ENCODE peak calls at places on chromosomes 12 and 14, in seven cellular contexts. One of them, this sample, is unnamed.

GRCh38 chr12:83664650-83665049 is 977.9 kb downstream of the TMTC2 start:
- DNase-seq in stomach: no peak
- DNase-seq in sigmoid colon: no peak
- DNase-seq in fibroblast of the aortic adventitia: no peak
- DNase-seq in CD8-positive, alpha-beta memory T cell: no peak
- DNase-seq in A549: no peak
- DNase-seq in colonic mucosa: no peak
- DNase-seq in this sample: no peak

GRCh38 chr12:113449299-113449698 is 22.4 kb downstream of the LHX5 start:
- DNase-seq in stomach: no peak
- DNase-seq in sigmoid colon: no peak
- DNase-seq in fibroblast of the aortic adventitia: no peak
- DNase-seq in CD8-positive, alpha-beta memory T cell: no peak
- DNase-seq in A549: no peak
- DNase-seq in colonic mucosa: no peak
- DNase-seq in this sample: no peak

GRCh38 chr14:52339262-52339661 is 25.1 kb downstream of the PTGER2 start:
- DNase-seq in stomach: no peak
- DNase-seq in sigmoid colon: no peak
- DNase-seq in fibroblast of the aortic adventitia: no peak
- DNase-seq in CD8-positive, alpha-beta memory T cell: no peak
- DNase-seq in A549: no peak
- DNase-seq in colonic mucosa: no peak
- DNase-seq in this sample: no peak

GRCh38 chr12:68138480-68138879 is 21.1 kb downstream of the IFNG start:
- DNase-seq in stomach: no peak
- DNase-seq in sigmoid colon: no peak
- DNase-seq in fibroblast of the aortic adventitia: no peak
- DNase-seq in CD8-positive, alpha-beta memory T cell: no peak
- DNase-seq in A549: no peak
- DNase-seq in colonic mucosa: no peak
- DNase-seq in this sample: no peak

GRCh38 chr12:113413488-113413939 is 8.7 kb upstream of the SDSL start:
- DNase-seq in stomach: no peak
- DNase-seq in sigmoid colon: no peak
- DNase-seq in fibroblast of the aortic adventitia: peak
- DNase-seq in CD8-positive, alpha-beta memory T cell: no peak
- DNase-seq in A549: peak
- DNase-seq in colonic mucosa: no peak
- DNase-seq in this sample: no peak

GRCh38 chr14:24296341-24297157 is 3.0 kb downstream of the DHRS1 start:
- DNase-seq in stomach: peak
- DNase-seq in sigmoid colon: peak
- DNase-seq in fibroblast of the aortic adventitia: peak
- DNase-seq in CD8-positive, alpha-beta memory T cell: peak
- DNase-seq in A549: peak
- DNase-seq in colonic mucosa: peak
- DNase-seq in this sample: peak

GRCh38 chr12:65663097-65663496 is 161.2 kb upstream of the HMGA2 start:
- DNase-seq in stomach: no peak
- DNase-seq in sigmoid colon: no peak
- DNase-seq in fibroblast of the aortic adventitia: no peak
- DNase-seq in CD8-positive, alpha-beta memory T cell: no peak
- DNase-seq in A549: no peak
- DNase-seq in colonic mucosa: no peak
- DNase-seq in this sample: no peak

GRCh38 chr12:110247340-110248095 is 33.5 kb upstream of the ATP2A2 start:
- DNase-seq in stomach: peak
- DNase-seq in sigmoid colon: no peak
- DNase-seq in fibroblast of the aortic adventitia: no peak
- DNase-seq in CD8-positive, alpha-beta memory T cell: no peak
- DNase-seq in A549: peak
- DNase-seq in colonic mucosa: peak
- DNase-seq in this sample: peak

GRCh38 chr12:68530299-68530698 is 80.4 kb upstream of the RAP1B start:
- DNase-seq in stomach: no peak
- DNase-seq in sigmoid colon: no peak
- DNase-seq in fibroblast of the aortic adventitia: no peak
- DNase-seq in CD8-positive, alpha-beta memory T cell: no peak
- DNase-seq in A549: no peak
- DNase-seq in colonic mucosa: no peak
- DNase-seq in this sample: no peak

GRCh38 chr12:106582661-106583577 is at the start of gene RFX4:
- DNase-seq in stomach: no peak
- DNase-seq in sigmoid colon: no peak
- DNase-seq in fibroblast of the aortic adventitia: no peak
- DNase-seq in CD8-positive, alpha-beta memory T cell: no peak
- DNase-seq in A549: no peak
- DNase-seq in colonic mucosa: no peak
- DNase-seq in this sample: no peak

GRCh38 chr14:104547310-104547997 is 32.1 kb upstream of the C14orf180 start:
- DNase-seq in stomach: no peak
- DNase-seq in sigmoid colon: no peak
- DNase-seq in fibroblast of the aortic adventitia: no peak
- DNase-seq in CD8-positive, alpha-beta memory T cell: no peak
- DNase-seq in A549: no peak
- DNase-seq in colonic mucosa: no peak
- DNase-seq in this sample: no peak

GRCh38 chr12:88516811-88517210 is 63.5 kb downstream of the KITLG start:
- DNase-seq in stomach: no peak
- DNase-seq in sigmoid colon: no peak
- DNase-seq in fibroblast of the aortic adventitia: no peak
- DNase-seq in CD8-positive, alpha-beta memory T cell: no peak
- DNase-seq in A549: no peak
- DNase-seq in colonic mucosa: no peak
- DNase-seq in this sample: no peak

GRCh38 chr12:85280984-85281946 is 1.2 kb downstream of the ALX1 start:
- DNase-seq in stomach: no peak
- DNase-seq in sigmoid colon: no peak
- DNase-seq in fibroblast of the aortic adventitia: peak
- DNase-seq in CD8-positive, alpha-beta memory T cell: no peak
- DNase-seq in A549: no peak
- DNase-seq in colonic mucosa: no peak
- DNase-seq in this sample: no peak

GRCh38 chr12:3869448-3869847 is 3.8 kb downstream of the PARP11 start:
- DNase-seq in stomach: no peak
- DNase-seq in sigmoid colon: no peak
- DNase-seq in fibroblast of the aortic adventitia: no peak
- DNase-seq in CD8-positive, alpha-beta memory T cell: no peak
- DNase-seq in A549: no peak
- DNase-seq in colonic mucosa: no peak
- DNase-seq in this sample: no peak

GRCh38 chr12:3872800-3873636 is at the start of gene PARP11:
- DNase-seq in stomach: peak
- DNase-seq in sigmoid colon: peak
- DNase-seq in fibroblast of the aortic adventitia: peak
- DNase-seq in CD8-positive, alpha-beta memory T cell: peak
- DNase-seq in A549: peak
- DNase-seq in colonic mucosa: peak
- DNase-seq in this sample: peak

DNA sequence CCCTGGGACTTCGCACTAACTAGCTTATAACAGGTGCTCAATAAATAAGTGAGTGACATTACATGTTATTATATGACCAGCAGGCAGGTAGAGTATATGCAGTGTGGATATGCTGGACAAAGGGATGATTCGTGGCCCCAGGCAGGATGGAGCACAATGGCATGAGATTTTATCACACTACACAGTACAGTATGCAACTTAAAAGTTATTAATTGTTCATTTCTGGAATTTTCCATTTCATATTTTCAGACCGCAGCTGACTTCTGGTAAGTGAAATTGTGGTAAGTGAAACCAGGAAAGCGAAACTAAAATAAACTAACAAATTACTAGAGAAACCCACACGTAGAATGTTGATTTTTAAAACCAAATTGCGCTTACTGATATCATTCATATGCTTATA is 3.3 kb downstream of the PARP11 start:
- DNase-seq in stomach: no peak
- DNase-seq in sigmoid colon: no peak
- DNase-seq in fibroblast of the aortic adventitia: no peak
- DNase-seq in CD8-positive, alpha-beta memory T cell: peak
- DNase-seq in A549: no peak
- DNase-seq in colonic mucosa: no peak
- DNase-seq in this sample: no peak
- H3K4me3 ChIP-seq in stomach: no peak
- H3K4me3 ChIP-seq in sigmoid colon: peak
- H3K4me3 ChIP-seq in fibroblast of the aortic adventitia: no peak
- H3K4me3 ChIP-seq in CD8-positive, alpha-beta memory T cell: peak
- H3K4me3 ChIP-seq in A549: no peak
- H3K4me3 ChIP-seq in colonic mucosa: no peak
- H3K4me3 ChIP-seq in this sample: no peak

DNA sequence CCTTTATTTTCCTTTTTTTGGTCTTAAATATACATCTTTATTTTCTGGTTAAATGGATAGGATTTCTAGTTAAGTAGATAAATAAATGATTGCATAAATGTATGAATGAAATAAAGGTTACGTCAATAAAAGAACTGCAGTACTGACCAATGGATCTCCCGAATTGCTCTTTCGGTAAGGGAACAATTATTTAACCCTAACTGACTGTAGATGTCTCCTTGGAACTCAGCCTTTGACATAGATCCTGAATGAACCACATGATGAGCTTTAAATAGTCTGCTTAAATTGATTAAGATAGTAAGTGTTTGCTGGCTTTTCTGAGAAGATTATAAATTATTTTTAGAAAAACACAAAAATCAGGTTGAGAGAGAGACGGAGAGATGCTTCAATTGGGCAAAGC is 391.0 kb upstream of the SYT1 start:
- DNase-seq in stomach: no peak
- DNase-seq in sigmoid colon: no peak
- DNase-seq in fibroblast of the aortic adventitia: no peak
- DNase-seq in CD8-positive, alpha-beta memory T cell: no peak
- DNase-seq in A549: no peak
- DNase-seq in colonic mucosa: no peak
- DNase-seq in this sample: no peak
- H3K4me3 ChIP-seq in stomach: no peak
- H3K4me3 ChIP-seq in sigmoid colon: no peak
- H3K4me3 ChIP-seq in fibroblast of the aortic adventitia: no peak
- H3K4me3 ChIP-seq in CD8-positive, alpha-beta memory T cell: no peak
- H3K4me3 ChIP-seq in A549: no peak
- H3K4me3 ChIP-seq in colonic mucosa: no peak
- H3K4me3 ChIP-seq in this sample: no peak

DNA sequence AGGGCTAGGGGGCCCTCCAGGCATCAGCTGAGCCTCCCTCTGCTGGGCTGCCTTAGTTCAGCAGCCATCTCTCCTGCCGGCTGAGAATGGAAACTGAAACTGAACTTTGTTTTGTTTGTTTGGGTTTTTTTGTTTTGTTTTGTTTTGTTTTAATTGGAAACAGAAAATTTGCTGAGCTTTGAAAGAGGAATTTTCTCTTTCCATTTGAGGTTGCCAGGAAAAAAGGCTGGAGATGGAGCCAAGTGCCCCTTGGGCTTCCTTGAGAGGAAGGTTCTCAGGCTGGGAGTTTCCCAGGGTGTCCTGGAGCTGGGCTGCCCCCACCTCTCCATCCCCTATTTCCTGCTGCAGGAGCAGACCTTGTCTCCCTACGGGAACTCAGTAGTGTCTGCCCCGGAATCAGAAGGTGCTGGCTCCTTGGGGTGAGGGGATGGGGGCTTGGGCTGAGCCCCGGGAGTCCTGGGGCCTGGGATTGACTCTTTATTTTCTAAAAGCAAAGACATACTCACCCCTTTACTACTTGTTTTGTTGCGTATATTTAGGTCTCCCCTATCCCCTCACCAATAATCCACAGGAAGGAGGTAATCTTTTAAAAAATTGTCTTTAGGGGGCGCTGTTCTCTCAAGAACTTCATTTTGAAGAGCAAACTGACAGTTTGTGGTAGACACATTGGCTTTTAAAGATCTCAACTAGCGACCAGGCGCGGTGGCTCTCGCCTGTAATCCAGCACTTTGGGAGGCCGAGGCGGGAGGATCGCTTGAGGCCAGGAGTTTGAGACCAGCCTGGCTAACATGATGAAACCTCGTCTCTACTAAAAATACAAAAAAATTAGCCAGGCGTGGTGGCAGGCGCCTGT is 21.3 kb upstream of the OASL start:
- DNase-seq in stomach: peak
- DNase-seq in sigmoid colon: no peak
- DNase-seq in fibroblast of the aortic adventitia: peak
- DNase-seq in CD8-positive, alpha-beta memory T cell: peak
- DNase-seq in A549: peak
- DNase-seq in colonic mucosa: peak
- DNase-seq in this sample: peak
- H3K4me3 ChIP-seq in stomach: peak
- H3K4me3 ChIP-seq in sigmoid colon: peak
- H3K4me3 ChIP-seq in fibroblast of the aortic adventitia: peak
- H3K4me3 ChIP-seq in CD8-positive, alpha-beta memory T cell: peak
- H3K4me3 ChIP-seq in A549: peak
- H3K4me3 ChIP-seq in colonic mucosa: peak
- H3K4me3 ChIP-seq in this sample: no peak

GRCh38 chr12:26782372-26783132 is 50.4 kb downstream of the ITPR2 start:
- DNase-seq in stomach: no peak
- DNase-seq in sigmoid colon: no peak
- DNase-seq in fibroblast of the aortic adventitia: no peak
- DNase-seq in CD8-positive, alpha-beta memory T cell: no peak
- DNase-seq in A549: no peak
- DNase-seq in colonic mucosa: no peak
- DNase-seq in this sample: no peak
- H3K4me3 ChIP-seq in stomach: no peak
- H3K4me3 ChIP-seq in sigmoid colon: no peak
- H3K4me3 ChIP-seq in fibroblast of the aortic adventitia: no peak
- H3K4me3 ChIP-seq in CD8-positive, alpha-beta memory T cell: no peak
- H3K4me3 ChIP-seq in A549: no peak
- H3K4me3 ChIP-seq in colonic mucosa: no peak
- H3K4me3 ChIP-seq in this sample: no peak

GRCh38 chr14:95508377-95508776 is 8.1 kb downstream of the SYNE3 start:
- DNase-seq in stomach: no peak
- DNase-seq in sigmoid colon: no peak
- DNase-seq in fibroblast of the aortic adventitia: no peak
- DNase-seq in CD8-positive, alpha-beta memory T cell: no peak
- DNase-seq in A549: no peak
- DNase-seq in colonic mucosa: no peak
- DNase-seq in this sample: no peak
- H3K4me3 ChIP-seq in stomach: no peak
- H3K4me3 ChIP-seq in sigmoid colon: no peak
- H3K4me3 ChIP-seq in fibroblast of the aortic adventitia: no peak
- H3K4me3 ChIP-seq in CD8-positive, alpha-beta memory T cell: no peak
- H3K4me3 ChIP-seq in A549: no peak
- H3K4me3 ChIP-seq in colonic mucosa: no peak
- H3K4me3 ChIP-seq in this sample: no peak

DNA sequence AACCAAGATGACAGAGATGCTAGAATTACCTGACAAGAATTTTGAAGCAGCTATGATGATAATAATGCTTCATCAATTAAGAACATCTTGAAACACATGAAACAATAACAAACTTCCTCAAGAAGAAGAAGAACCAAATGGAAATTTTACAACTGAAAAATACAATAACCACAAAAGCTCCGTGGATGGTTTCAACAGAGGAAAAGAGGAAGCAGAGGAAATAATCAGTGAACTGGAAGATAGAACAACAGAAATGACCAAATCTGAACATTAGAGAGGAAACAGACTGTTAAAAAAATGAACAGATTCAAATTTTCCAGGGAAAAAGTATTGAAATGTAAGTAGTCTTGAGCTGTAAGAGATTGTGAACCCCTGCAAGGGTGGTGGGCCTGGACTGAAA is 62.8 kb upstream of the SLC35F4 start:
- DNase-seq in stomach: no peak
- DNase-seq in sigmoid colon: no peak
- DNase-seq in fibroblast of the aortic adventitia: no peak
- DNase-seq in CD8-positive, alpha-beta memory T cell: no peak
- DNase-seq in A549: no peak
- DNase-seq in colonic mucosa: no peak
- DNase-seq in this sample: no peak
- H3K4me3 ChIP-seq in stomach: no peak
- H3K4me3 ChIP-seq in sigmoid colon: no peak
- H3K4me3 ChIP-seq in fibroblast of the aortic adventitia: no peak
- H3K4me3 ChIP-seq in CD8-positive, alpha-beta memory T cell: no peak
- H3K4me3 ChIP-seq in A549: no peak
- H3K4me3 ChIP-seq in colonic mucosa: no peak
- H3K4me3 ChIP-seq in this sample: no peak